ENCODE peak calls at places on chromosomes 6 and 20, in seven cellular contexts. A is IMR-90, R is RWPE1, Q is GM23338, W is AG04449, Y is nephron progenitor cell, J is body of pancreas. E is an unnamed sample.

GRCh38 chr6:111680013-111680712 is 74.5 kb upstream of the TRAF3IP2 start:
- DNase-seq in Q (no peak), J (no peak), W (no peak), A (no peak), R (no peak), Y (no peak), E (no peak)

GRCh38 chr6:53979468-53980067 is 131.7 kb upstream of the MLIP start:
- DNase-seq in Q (peak; percentile 76), R (peak; percentile 34), W (no peak), J (no peak), A (peak; percentile 61), Y (peak; percentile 25), E (no peak)

GRCh38 chr6:79810153-79810806 is 137.1 kb downstream of the ELOVL4 start:
- DNase-seq in J (no peak), Q (peak; percentile 27), W (no peak), A (no peak), Y (peak; percentile 10), R (no peak), E (no peak)

GRCh38 chr20:4341804-4342560 is 326.6 kb upstream of the RNF24 start:
- DNase-seq in Y (no peak), Q (no peak), J (no peak), A (peak; percentile 53), R (peak; percentile 60), W (peak; percentile 42), E (peak; percentile 70)

GRCh38 chr20:18692453-18692852 is 104.6 kb downstream of the DTD1 start:
- DNase-seq in Q (no peak), J (no peak), Y (no peak), R (no peak), A (peak; percentile 3), W (no peak), E (no peak)

GRCh38 chr20:40339661-40340449 is 349.2 kb downstream of the MAFB start:
- DNase-seq in J (peak; percentile 17), W (no peak), A (no peak), Y (no peak), Q (no peak), R (no peak), E (no peak)

GRCh38 chr6:11754625-11755289 is 23.8 kb downstream of the ADTRP start:
- DNase-seq in Y (no peak), W (no peak), J (no peak), A (peak; percentile 66), Q (no peak), R (peak; percentile 13), E (no peak)

GRCh38 chr6:132456700-132457143 is 55.4 kb upstream of the MOXD1 start:
- DNase-seq in W (no peak), Q (no peak), Y (peak; percentile 4), J (peak; percentile 9), R (no peak), A (no peak), E (no peak)

GRCh38 chr20:33686984-33687366 is 790 bp upstream of the E2F1 start:
- DNase-seq in A (no peak), J (no peak), Q (no peak), Y (no peak), W (no peak), R (no peak), E (no peak)

GRCh38 chr6:42190784-42191183 is 4.0 kb downstream of the GUCA1B start:
- DNase-seq in Q (no peak), J (no peak), Y (no peak), R (no peak), A (peak; percentile 92), W (peak; percentile 51), E (peak; percentile 51)

GRCh38 chr6:148382856-148383255 is 40.2 kb downstream of the SASH1 start:
- DNase-seq in W (no peak), R (no peak), J (no peak), A (peak; percentile 20), Y (no peak), Q (no peak), E (no peak)

GRCh38 chr20:44018684-44019637 is 104.3 kb downstream of the TOX2 start:
- DNase-seq in A (no peak), W (no peak), Y (no peak), J (no peak), R (no peak), Q (no peak), E (no peak)

GRCh38 chr20:8305449-8305978 is 173.4 kb downstream of the PLCB1 start:
- DNase-seq in Q (peak; percentile 93), A (peak; percentile 33), Y (peak; percentile 47), J (peak; percentile 73), W (no peak), R (peak; percentile 46), E (no peak)

DNA sequence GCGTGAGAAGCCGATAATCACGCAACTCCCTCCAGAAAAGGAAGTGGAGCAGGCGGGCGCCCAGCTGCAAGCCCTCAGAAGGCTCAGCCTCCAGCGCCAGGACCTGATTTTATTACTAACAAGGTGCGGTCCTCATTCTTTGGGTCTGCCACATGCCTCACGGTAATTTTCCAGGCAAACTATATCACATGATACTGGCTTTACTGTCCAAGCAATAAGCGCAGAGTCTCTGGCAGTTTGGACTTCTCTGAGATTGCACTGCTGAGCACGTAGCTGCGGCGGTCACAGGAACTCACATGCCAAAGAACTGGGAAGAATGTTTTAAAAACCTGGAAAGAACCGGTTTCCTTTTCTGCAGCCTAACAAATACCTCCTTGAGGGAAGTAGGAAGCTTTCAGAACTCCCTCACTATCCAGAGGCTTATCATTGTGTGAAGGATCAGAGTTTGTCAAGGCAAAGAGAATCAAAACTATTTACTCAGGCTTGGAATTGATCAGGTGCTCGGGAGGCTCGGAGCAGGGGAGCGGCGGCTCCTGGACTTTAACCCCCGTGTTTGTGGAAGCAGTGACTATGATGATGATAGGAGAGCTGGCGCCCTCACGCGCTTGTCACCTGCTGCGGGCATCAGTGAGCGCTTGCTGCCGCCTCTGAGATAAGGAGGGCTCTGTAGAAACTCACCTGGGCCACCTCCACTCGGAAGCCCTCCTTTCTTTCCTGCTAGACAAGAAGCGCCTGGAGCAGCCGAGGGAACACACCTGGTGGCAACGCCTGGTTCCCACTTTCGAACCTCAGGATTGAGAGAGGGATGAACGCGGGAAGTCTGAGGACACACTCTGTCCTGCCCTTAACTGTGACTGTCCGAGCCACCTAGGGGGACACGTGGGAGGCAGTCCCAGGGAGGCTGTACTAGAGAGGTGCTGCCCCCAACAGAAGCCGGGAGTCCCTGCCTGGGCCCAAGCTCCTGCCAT is 27.2 kb upstream of the SYNJ2 start:
- DNase-seq in J (peak; percentile 89), R (no peak), A (peak; percentile 26), Q (peak; percentile 43), Y (no peak), W (no peak), E (peak; percentile 11)
- TF ChIP-seq CTCF in J (no peak), R (no peak), A (no peak), Q (no peak), Y (no peak), W (no peak), E (no peak)

GRCh38 chr6:37705239-37706051 is 7.8 kb upstream of the MDGA1 start:
- DNase-seq in Y (peak; percentile 84), A (peak; percentile 73), W (no peak), J (peak; percentile 69), R (no peak), Q (peak; percentile 96), E (no peak)
- TF ChIP-seq CTCF in Y (peak; percentile 61), A (peak; percentile 68), W (peak; percentile 74), J (peak; percentile 46), R (no peak), Q (peak; percentile 85), E (peak; percentile 77)

GRCh38 chr6:30263734-30264133 is 50.5 kb upstream of the TRIM26 start:
- DNase-seq in W (no peak), A (peak; percentile 72), R (peak; percentile 18), J (no peak), Y (no peak), Q (no peak), E (no peak)

GRCh38 chr6:30258204-30258603 is 45.0 kb upstream of the TRIM26 start:
- DNase-seq in W (no peak), Y (no peak), J (no peak), Q (peak; percentile 7), A (no peak), R (no peak), E (no peak)

GRCh38 chr6:30260036-30260504 is 46.9 kb upstream of the TRIM26 start:
- DNase-seq in Q (peak; percentile 56), R (no peak), Y (no peak), W (no peak), A (no peak), J (peak; percentile 20), E (no peak)

GRCh38 chr6:30264731-30265130 is 51.5 kb upstream of the TRIM26 start:
- DNase-seq in Q (no peak), W (peak; percentile 33), R (no peak), A (peak; percentile 49), Y (no peak), J (no peak), E (no peak)

DNA sequence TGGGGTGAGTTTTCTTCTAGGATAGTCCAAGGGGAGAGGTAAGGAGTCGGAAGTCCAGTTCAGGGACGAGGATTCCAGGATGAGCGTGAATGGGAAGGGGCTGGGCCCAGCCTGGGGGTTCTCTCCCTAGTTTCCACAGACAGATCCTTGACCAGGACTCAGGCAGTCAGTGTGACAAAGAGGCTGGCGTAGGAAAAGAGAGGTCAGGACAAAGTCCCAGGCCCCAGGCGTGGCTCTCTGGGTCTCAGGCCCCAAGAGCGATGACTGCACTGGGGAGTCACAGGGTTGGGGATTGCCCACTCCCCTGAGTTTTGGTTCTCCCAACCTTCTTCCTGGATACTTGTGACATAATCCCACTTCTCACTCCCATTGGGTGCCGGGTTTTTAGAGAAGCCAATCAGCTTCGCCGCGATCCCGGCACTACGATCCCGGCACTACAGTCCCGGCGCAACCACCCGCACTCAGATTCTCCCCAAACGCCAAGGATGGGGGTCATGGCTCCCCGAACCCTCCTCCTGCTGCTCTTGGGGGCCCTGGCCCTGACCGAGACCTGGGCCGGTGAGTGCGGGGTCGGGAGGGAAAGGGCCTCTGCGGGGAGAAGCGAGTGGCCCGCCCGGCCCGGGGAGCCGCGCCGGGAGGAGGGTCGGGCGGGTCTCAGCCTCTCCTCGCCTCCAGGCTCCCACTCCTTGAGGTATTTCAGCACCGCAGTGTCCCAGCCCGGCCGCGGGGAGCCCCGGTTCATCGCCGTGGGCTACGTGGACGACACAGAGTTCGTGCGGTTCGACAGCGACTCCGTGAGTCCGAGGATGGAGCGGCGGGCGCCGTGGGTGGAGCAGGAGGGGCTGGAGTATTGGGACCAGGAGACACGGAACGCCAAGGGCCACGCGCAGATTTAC is 46.2 kb upstream of the TRIM26 start:
- DNase-seq in R (peak; percentile 93), Q (peak; percentile 96), J (peak; percentile 68), W (no peak), A (peak; percentile 81), Y (peak; percentile 80), E (peak; percentile 34)
- TF ChIP-seq CTCF in R (peak; percentile 33), Q (no peak), J (no peak), W (peak; percentile 52), A (peak; percentile 42), Y (no peak), E (peak; percentile 48)

GRCh38 chr20:36209921-36210320 is 26.4 kb upstream of the AAR2 start:
- DNase-seq in Y (no peak), A (no peak), Q (no peak), J (no peak), W (no peak), R (no peak), E (no peak)

GRCh38 chr20:36207602-36208001 is 28.7 kb upstream of the AAR2 start:
- DNase-seq in Y (no peak), Q (no peak), W (no peak), A (no peak), R (no peak), J (no peak), E (no peak)

GRCh38 chr20:36208257-36208656 is 28.0 kb upstream of the AAR2 start:
- DNase-seq in A (no peak), Y (no peak), J (no peak), Q (no peak), R (no peak), W (no peak), E (no peak)

GRCh38 chr20:36213362-36213761 is 22.9 kb upstream of the AAR2 start:
- DNase-seq in W (no peak), A (no peak), Y (no peak), J (no peak), R (no peak), Q (no peak), E (no peak)

GRCh38 chr20:36210561-36210960 is 25.7 kb upstream of the AAR2 start:
- DNase-seq in R (no peak), Q (no peak), J (no peak), W (no peak), A (no peak), Y (no peak), E (no peak)
- TF ChIP-seq CTCF in R (no peak), Q (no peak), J (no peak), W (no peak), A (peak; percentile 10), Y (no peak), E (peak; percentile 23)

E was measured in AG09309.